ENCODE peak calls at places on chromosomes 3 and 15, in ten cellular contexts. H, Y, V, R, Q, P, N, E, O and L are unnamed samples.

GRCh38 chr15:61041886-61042285 is 187.2 kb downstream of the RORA start:
- DNase-seq in H (no peak), Y (no peak), V (no peak), R (no peak), Q (no peak), P (no peak), N (no peak), E (no peak), O (no peak), L (no peak)

GRCh38 chr15:92365816-92366215 is 27.9 kb upstream of the ST8SIA2 start:
- DNase-seq in H (no peak), Y (no peak), V (no peak), R (no peak), Q (no peak), P (no peak), N (no peak), E (no peak), O (no peak), L (no peak)

GRCh38 chr3:182715006-182715405 is 78.3 kb upstream of the ATP11B start:
- DNase-seq in H (no peak), Y (no peak), V (no peak), R (no peak), Q (no peak), P (no peak), N (no peak), E (no peak), O (no peak), L (no peak)

GRCh38 chr3:127455541-127456450 is 134.7 kb downstream of the TPRA1 start:
- DNase-seq in H (peak), Y (peak), V (peak), R (peak), Q (peak), P (peak), N (peak), E (no peak), O (peak), L (peak)

GRCh38 chr15:33654859-33655258 is 313.4 kb upstream of the CHRM5 start:
- DNase-seq in H (no peak), Y (no peak), V (no peak), R (no peak), Q (peak), P (no peak), N (no peak), E (no peak), O (no peak), L (no peak)

GRCh38 chr3:8301977-8302589 is 199.5 kb upstream of the LMCD1 start:
- DNase-seq in H (peak), Y (peak), V (no peak), R (peak), Q (peak), P (peak), N (no peak), E (no peak), O (no peak), L (no peak)

GRCh38 chr3:135762188-135762853 is 203.2 kb upstream of the PPP2R3A start:
- DNase-seq in H (no peak), Y (no peak), V (no peak), R (peak), Q (peak), P (no peak), N (no peak), E (no peak), O (peak), L (no peak)

GRCh38 chr3:169112153-169112892 is 551.2 kb downstream of the MECOM start:
- DNase-seq in H (no peak), Y (no peak), V (no peak), R (no peak), Q (no peak), P (peak), N (no peak), E (no peak), O (no peak), L (no peak)

GRCh38 chr3:116445291-116445841 is at the start of gene LSAMP:
- DNase-seq in H (no peak), Y (peak), V (no peak), R (peak), Q (peak), P (no peak), N (peak), E (no peak), O (peak), L (peak)

GRCh38 chr3:190586631-190587000 is 72.7 kb downstream of the IL1RAP start:
- DNase-seq in H (peak), Y (peak), V (no peak), R (peak), Q (peak), P (peak), N (no peak), E (no peak), O (no peak), L (no peak)

GRCh38 chr15:73686781-73687256 is 2.6 kb downstream of the CD276 start:
- DNase-seq in H (peak), Y (no peak), V (no peak), R (peak), Q (peak), P (peak), N (no peak), E (no peak), O (no peak), L (no peak)

GRCh38 chr3:183478501-183478900 is 50.1 kb upstream of the MCF2L2 start:
- DNase-seq in H (no peak), Y (no peak), V (no peak), R (no peak), Q (no peak), P (no peak), N (no peak), E (no peak), O (peak), L (no peak)

GRCh38 chr3:43031490-43032216 is 52.5 kb downstream of the GASK1A start:
- DNase-seq in H (no peak), Y (no peak), V (peak), R (no peak), Q (no peak), P (no peak), N (no peak), E (no peak), O (no peak), L (no peak)

GRCh38 chr3:37660782-37661181 is 200.9 kb upstream of the CTDSPL start:
- DNase-seq in H (no peak), Y (no peak), V (no peak), R (no peak), Q (no peak), P (no peak), N (no peak), E (no peak), O (no peak), L (no peak)

GRCh38 chr15:69082041-69082502 is 67.6 kb downstream of the NOX5 start:
- DNase-seq in H (no peak), Y (no peak), V (peak), R (no peak), Q (peak), P (peak), N (no peak), E (no peak), O (no peak), L (no peak)

GRCh38 chr3:185629554-185630181 is 43.6 kb downstream of the SENP2 start:
- DNase-seq in H (no peak), Y (no peak), V (no peak), R (no peak), Q (no peak), P (no peak), N (no peak), E (no peak), O (no peak), L (no peak)

GRCh38 chr3:142977399-142977728 is 13.9 kb upstream of the PAQR9 start:
- DNase-seq in H (no peak), Y (no peak), V (no peak), R (no peak), Q (no peak), P (no peak), N (no peak), E (no peak), O (no peak), L (no peak)

GRCh38 chr15:27889258-27889657 is 209.9 kb downstream of the OCA2 start:
- DNase-seq in H (no peak), Y (no peak), V (no peak), R (no peak), Q (no peak), P (no peak), N (no peak), E (no peak), O (no peak), L (no peak)

GRCh38 chr3:44734646-44735168 is 5.3 kb downstream of the ZNF501 start:
- DNase-seq in H (no peak), Y (no peak), V (no peak), R (no peak), Q (no peak), P (no peak), N (no peak), E (no peak), O (no peak), L (no peak)

GRCh38 chr15:77507911-77508310 is 87.2 kb downstream of the HMG20A start:
- DNase-seq in H (no peak), Y (no peak), V (peak), R (no peak), Q (peak), P (no peak), N (peak), E (no peak), O (no peak), L (peak)

GRCh38 chr3:42182555-42182954 is 83.4 kb downstream of the CCK start:
- DNase-seq in H (peak), Y (no peak), V (no peak), R (no peak), Q (no peak), P (no peak), N (no peak), E (no peak), O (no peak), L (no peak)

GRCh38 chr3:38608961-38609360 is 40.5 kb downstream of the SCN5A start:
- DNase-seq in H (no peak), Y (no peak), V (no peak), R (no peak), Q (no peak), P (no peak), N (no peak), E (no peak), O (no peak), L (no peak)

GRCh38 chr3:13879102-13879945 is 547 bp downstream of the WNT7A start:
- DNase-seq in H (no peak), Y (no peak), V (no peak), R (peak), Q (no peak), P (no peak), N (no peak), E (no peak), O (no peak), L (no peak)

GRCh38 chr3:138114431-138114918 is 933 bp downstream of the DZIP1L start:
- DNase-seq in H (no peak), Y (no peak), V (no peak), R (peak), Q (peak), P (no peak), N (no peak), E (no peak), O (peak), L (no peak)

GRCh38 chr15:66833372-66833771 is 131.3 kb downstream of the SMAD6 start:
- DNase-seq in H (no peak), Y (peak), V (no peak), R (no peak), Q (no peak), P (no peak), N (no peak), E (no peak), O (no peak), L (no peak)

GRCh38 chr15:38617831-38618230 is 53.2 kb upstream of the RASGRP1 start:
- DNase-seq in H (no peak), Y (no peak), V (no peak), R (no peak), Q (no peak), P (no peak), N (no peak), E (no peak), O (no peak), L (no peak)

GRCh38 chr3:106215047-106215446 is 346.2 kb upstream of the CBLB start:
- DNase-seq in H (no peak), Y (no peak), V (no peak), R (no peak), Q (no peak), P (peak), N (no peak), E (no peak), O (no peak), L (no peak)

GRCh38 chr15:64712353-64712752 is 63.0 kb downstream of the RBPMS2 start:
- DNase-seq in H (no peak), Y (no peak), V (no peak), R (no peak), Q (no peak), P (no peak), N (no peak), E (no peak), O (no peak), L (no peak)

GRCh38 chr3:14262212-14262611 is 83.6 kb downstream of the LSM3 start:
- DNase-seq in H (no peak), Y (no peak), V (no peak), R (no peak), Q (no peak), P (no peak), N (no peak), E (no peak), O (no peak), L (no peak)

GRCh38 chr3:171774516-171774915 is 35.8 kb downstream of the PLD1 start:
- DNase-seq in H (no peak), Y (no peak), V (no peak), R (no peak), Q (no peak), P (no peak), N (peak), E (no peak), O (no peak), L (peak)

GRCh38 chr15:27767918-27768640 is 331.0 kb downstream of the OCA2 start:
- DNase-seq in H (no peak), Y (no peak), V (no peak), R (no peak), Q (no peak), P (no peak), N (no peak), E (no peak), O (no peak), L (no peak)